ENCODE peak calls at places on chromosomes 4 and X, in nine cellular contexts. F, U, B, E, Y, A, O, G and L are unnamed samples.

GRCh38 chr4:153521467-153521866 is 55.3 kb downstream of the TMEM131L start:
- DNase-seq in B (no peak), E (no peak), O (no peak), Y (no peak), A (no peak), G (no peak), U (no peak), F (peak), L (no peak)

GRCh38 chr4:116389139-116389538 is 696.2 kb downstream of the TRAM1L1 start:
- DNase-seq in B (no peak), G (no peak), E (no peak), F (no peak), Y (no peak), A (no peak), O (no peak), U (no peak), L (no peak)

GRCh38 chr4:13328591-13328990 is 155.5 kb downstream of the RAB28 start:
- DNase-seq in G (no peak), O (no peak), E (no peak), A (no peak), F (no peak), Y (peak), B (no peak), U (no peak), L (no peak)

GRCh38 chrX:49300703-49301102 is 2.7 kb upstream of the GAGE10 start:
- DNase-seq in A (no peak), U (no peak), Y (no peak), B (no peak), G (no peak), O (no peak), E (no peak), F (no peak), L (no peak)

GRCh38 chrX:120839506-120839905 is 36.2 kb downstream of the CT47B1 start:
- DNase-seq in G (no peak), B (no peak), U (peak), Y (no peak), F (no peak), A (no peak), E (no peak), O (peak), L (no peak)

GRCh38 chr4:25870081-25870480 is 7.3 kb upstream of the SEL1L3 start:
- DNase-seq in F (no peak), O (no peak), G (no peak), E (no peak), A (no peak), U (no peak), Y (no peak), B (no peak), L (no peak)

GRCh38 chr4:142095886-142096605 is 459.7 kb downstream of the IL15 start:
- DNase-seq in A (peak), U (peak), G (no peak), B (no peak), F (no peak), Y (peak), O (peak), E (peak), L (no peak)

GRCh38 chr4:25234390-25235367 is 846 bp downstream of the PI4K2B start:
- DNase-seq in G (peak), E (peak), O (peak), A (peak), F (peak), U (peak), B (peak), Y (peak), L (peak)

GRCh38 chr4:8278421-8279287 is 9.1 kb downstream of the HTRA3 start:
- DNase-seq in U (peak), O (peak), G (no peak), B (no peak), E (peak), F (no peak), Y (no peak), A (peak), L (no peak)

GRCh38 chrX:53269536-53270107 is 11.8 kb downstream of the IQSEC2 start:
- DNase-seq in O (no peak), G (no peak), E (no peak), Y (no peak), F (no peak), U (no peak), B (no peak), A (no peak), L (peak)

GRCh38 chr4:7630559-7631287 is 196.0 kb upstream of the PSAPL1 start:
- DNase-seq in O (peak), G (no peak), Y (peak), E (peak), F (no peak), B (no peak), A (peak), U (peak), L (no peak)

GRCh38 chr4:156638332-156638731 is 333.3 kb downstream of the PDGFC start:
- DNase-seq in Y (no peak), A (no peak), E (no peak), F (no peak), G (no peak), O (peak), U (peak), B (no peak), L (no peak)

GRCh38 chrX:120824021-120824420 is 51.6 kb downstream of the CT47B1 start:
- DNase-seq in Y (no peak), F (no peak), G (no peak), O (no peak), B (no peak), A (no peak), U (no peak), E (no peak), L (no peak)

GRCh38 chrX:106397788-106398538 is 213.8 kb upstream of the RADX start:
- DNase-seq in F (no peak), A (no peak), E (no peak), B (no peak), Y (no peak), G (no peak), U (peak), O (no peak), L (peak)

GRCh38 chrX:20026278-20026677 is 35.4 kb upstream of the BCLAF3 start:
- DNase-seq in A (no peak), G (no peak), B (no peak), Y (no peak), F (no peak), U (peak), E (peak), O (peak), L (no peak)

GRCh38 chr4:103402198-103402597 is 204.1 kb upstream of the CENPE start:
- DNase-seq in F (no peak), U (no peak), E (no peak), O (no peak), A (no peak), G (no peak), B (no peak), Y (no peak), L (no peak)

GRCh38 chrX:148885203-148885602 is 384.8 kb downstream of the AFF2 start:
- DNase-seq in G (no peak), U (no peak), E (no peak), B (no peak), A (no peak), Y (no peak), F (no peak), O (no peak), L (no peak)

GRCh38 chr4:95908806-95909205 is 68.9 kb downstream of the PDHA2 start:
- DNase-seq in B (no peak), A (no peak), G (no peak), Y (no peak), E (no peak), U (no peak), O (no peak), F (no peak), L (no peak)

GRCh38 chr4:126678608-126679007 is 954.1 kb upstream of the INTU start:
- DNase-seq in Y (no peak), G (no peak), U (no peak), E (no peak), B (no peak), F (no peak), A (no peak), O (no peak), L (no peak)

GRCh38 chr4:94911141-94911540 is 153.4 kb downstream of the BMPR1B start:
- DNase-seq in U (no peak), G (no peak), A (no peak), B (no peak), O (no peak), F (no peak), Y (no peak), E (no peak), L (no peak)

GRCh38 chr4:73674451-73674919 is 54.2 kb upstream of the RASSF6 start:
- DNase-seq in B (no peak), F (no peak), Y (peak), A (no peak), E (no peak), G (no peak), U (peak), O (no peak), L (no peak)

GRCh38 chr4:20829958-20830357 is 129.7 kb downstream of the PACRGL start:
- DNase-seq in U (peak), A (no peak), O (peak), F (no peak), Y (no peak), E (peak), G (no peak), B (no peak), L (no peak)

GRCh38 chr4:82560853-82561744 is 689 bp downstream of the TMEM150C start:
- DNase-seq in O (no peak), G (no peak), F (no peak), A (no peak), B (no peak), U (no peak), Y (no peak), E (no peak), L (no peak)

GRCh38 chr4:82559735-82560120 is 2.1 kb downstream of the TMEM150C start:
- DNase-seq in U (no peak), O (no peak), E (no peak), B (no peak), A (no peak), F (no peak), Y (no peak), G (no peak), L (no peak)

GRCh38 chr4:82562553-82562854 is 716 bp upstream of the TMEM150C start:
- DNase-seq in Y (no peak), G (no peak), U (no peak), E (no peak), B (no peak), A (no peak), F (no peak), O (no peak), L (peak)

GRCh38 chr4:82567444-82567843 is 5.7 kb upstream of the TMEM150C start:
- DNase-seq in G (no peak), A (no peak), F (no peak), E (no peak), Y (no peak), B (no peak), O (no peak), U (no peak), L (no peak)

GRCh38 chr4:82561745-82562552 is at the start of gene TMEM150C:
- DNase-seq in Y (no peak), G (peak), O (no peak), E (no peak), F (no peak), A (peak), U (peak), B (no peak), L (peak)
- H3K4me3 ChIP-seq in Y (peak), G (peak), O (peak), E (peak), F (peak), A (peak), U (peak), B (no peak), L (peak)

GRCh38 chr4:77856152-77856551 is 6.5 kb upstream of the MRPL1 start:
- DNase-seq in B (no peak), U (no peak), O (no peak), A (no peak), Y (no peak), G (no peak), F (no peak), E (no peak), L (no peak)
- H3K4me3 ChIP-seq in B (no peak), U (no peak), O (no peak), A (no peak), Y (no peak), G (no peak), F (no peak), E (no peak), L (no peak)

GRCh38 chr4:139684351-139684750 is 18.7 kb downstream of the MGST2 start:
- DNase-seq in A (no peak), B (no peak), U (no peak), G (no peak), Y (no peak), E (no peak), F (no peak), O (no peak), L (no peak)

GRCh38 chr4:139685180-139685579 is 19.6 kb downstream of the MGST2 start:
- DNase-seq in G (no peak), A (no peak), E (no peak), B (no peak), Y (no peak), O (no peak), F (no peak), U (no peak), L (no peak)

GRCh38 chr4:139686130-139686529 is 20.5 kb downstream of the MGST2 start:
- DNase-seq in E (no peak), Y (no peak), A (no peak), F (no peak), B (no peak), U (no peak), O (no peak), G (no peak), L (no peak)

GRCh38 chr4:139686988-139687387 is 21.4 kb downstream of the MGST2 start:
- DNase-seq in E (no peak), G (no peak), Y (no peak), F (no peak), U (no peak), A (no peak), B (no peak), O (no peak), L (no peak)

GRCh38 chr4:139682309-139683210 is 16.9 kb downstream of the MGST2 start:
- DNase-seq in U (peak), F (no peak), O (no peak), A (no peak), E (no peak), B (no peak), G (no peak), Y (no peak), L (no peak)
- H3K4me3 ChIP-seq in U (no peak), F (no peak), O (no peak), A (no peak), E (no peak), B (no peak), G (no peak), Y (no peak), L (no peak)

DNA sequence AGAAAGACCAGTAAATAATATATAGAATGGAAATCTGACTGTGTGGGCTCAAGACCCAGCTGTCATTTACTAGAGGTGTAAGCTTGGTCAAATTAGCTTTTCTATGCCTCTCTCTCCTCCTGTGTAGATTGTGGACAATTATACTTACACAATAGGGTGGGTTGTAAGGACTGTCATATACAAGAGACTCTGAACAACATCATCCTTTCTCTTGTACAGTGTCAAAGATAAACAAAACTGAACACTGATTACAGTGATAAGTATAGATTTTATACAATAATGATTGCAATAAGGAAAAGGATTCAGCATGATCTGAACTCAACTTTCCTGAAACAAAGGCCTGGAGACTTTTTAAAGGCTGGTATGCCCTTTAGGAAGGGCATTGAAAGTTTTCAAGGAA is 429.2 kb upstream of the HS3ST1 start:
- DNase-seq in F (no peak), A (no peak), G (no peak), B (no peak), Y (no peak), O (no peak), E (no peak), U (no peak), L (no peak)
- H3K4me3 ChIP-seq in F (no peak), A (no peak), G (no peak), B (no peak), Y (no peak), O (no peak), E (no peak), U (no peak), L (no peak)

GRCh38 chr4:85837334-85837733 is 362.4 kb downstream of the ARHGAP24 start:
- DNase-seq in G (no peak), A (no peak), U (peak), O (peak), E (no peak), F (no peak), B (no peak), Y (no peak), L (no peak)
- H3K4me3 ChIP-seq in G (no peak), A (no peak), U (no peak), O (no peak), E (no peak), F (no peak), B (no peak), Y (no peak), L (no peak)

GRCh38 chrX:150227873-150228272 is 135.2 kb upstream of the MAMLD1 start:
- DNase-seq in O (no peak), B (no peak), A (no peak), F (no peak), E (no peak), Y (no peak), U (no peak), G (no peak), L (no peak)

GRCh38 chrX:150227321-150227860 is 135.7 kb upstream of the MAMLD1 start:
- DNase-seq in U (no peak), B (no peak), A (no peak), G (no peak), O (no peak), F (no peak), E (no peak), Y (no peak), L (no peak)

GRCh38 chrX:150226223-150226965 is 136.7 kb upstream of the MAMLD1 start:
- DNase-seq in O (no peak), F (no peak), B (no peak), A (no peak), G (no peak), E (no peak), Y (no peak), U (no peak), L (no peak)

GRCh38 chrX:150229481-150229880 is 133.6 kb upstream of the MAMLD1 start:
- DNase-seq in A (no peak), E (no peak), F (no peak), O (no peak), B (no peak), Y (no peak), G (no peak), U (no peak), L (no peak)

DNA sequence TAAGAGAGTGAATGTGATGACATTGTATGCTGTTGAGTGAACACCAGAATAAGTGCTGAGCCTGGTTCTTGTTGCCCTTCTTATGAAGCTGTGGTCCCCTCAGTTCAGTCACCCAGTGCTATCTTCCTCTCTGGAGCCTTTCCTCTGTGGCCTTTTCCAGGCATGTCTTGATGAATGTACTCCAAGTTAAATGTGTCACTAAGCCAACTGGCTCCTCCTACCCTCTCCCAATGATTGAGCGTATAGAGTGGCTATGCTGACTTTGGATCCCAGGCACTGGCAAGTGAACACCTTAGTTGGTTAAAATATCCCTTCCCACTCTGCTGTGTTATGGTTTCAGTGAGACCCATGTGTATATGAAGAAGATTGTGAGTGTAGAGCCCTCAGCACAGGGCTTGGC is 134.1 kb upstream of the MAMLD1 start:
- DNase-seq in B (no peak), O (no peak), U (no peak), F (no peak), A (no peak), Y (no peak), G (no peak), E (no peak), L (no peak)
- H3K4me3 ChIP-seq in B (no peak), O (no peak), U (no peak), F (no peak), A (no peak), Y (no peak), G (no peak), E (no peak), L (no peak)